ENCODE peak calls at places on chromosomes 13 and 19, in seven cellular contexts. O, T, X, W, L, F and R are unnamed samples.

GRCh38 chr13:51912091-51912490 is 50.3 kb downstream of the CCDC70 start:
- DNase-seq in X (no peak), T (no peak), W (no peak), F (peak; percentile 52), L (no peak), O (peak; percentile 52), R (peak; percentile 23)

GRCh38 chr13:68808456-68808855 is 1299.2 kb upstream of the ATXN8OS start:
- DNase-seq in X (no peak), T (no peak), L (no peak), F (no peak), W (no peak), O (no peak), R (no peak)

GRCh38 chr19:18117692-18118378 is 20.3 kb downstream of the MAST3 start:
- DNase-seq in X (peak; percentile 99), F (peak; percentile 98), W (peak; percentile 95), L (peak; percentile 95), O (peak; percentile 82), T (peak; percentile 97), R (peak; percentile 93)

GRCh38 chr19:17109962-17110598 is 34.5 kb downstream of the MYO9B start:
- DNase-seq in T (no peak), L (no peak), W (no peak), X (no peak), O (no peak), F (peak; percentile 87), R (no peak)

GRCh38 chr13:91534996-91535395 is 136.6 kb downstream of the GPC5 start:
- DNase-seq in T (no peak), F (no peak), X (no peak), O (no peak), W (no peak), L (no peak), R (no peak)

GRCh38 chr19:50817941-50818858 is 5.4 kb downstream of the KLK1 start:
- DNase-seq in F (peak; percentile 73), W (peak; percentile 50), L (peak; percentile 52), X (peak; percentile 95), O (peak; percentile 59), T (peak; percentile 77), R (peak; percentile 71)

GRCh38 chr13:105177265-105177900 is 1358.1 kb downstream of the EFNB2 start:
- DNase-seq in L (no peak), X (no peak), T (no peak), W (no peak), O (no peak), F (no peak), R (no peak)

GRCh38 chr13:44199627-44200207 is 173.9 kb upstream of the SERP2 start:
- DNase-seq in T (peak; percentile 52), X (no peak), F (no peak), L (no peak), O (peak; percentile 29), W (no peak), R (no peak)

GRCh38 chr19:40486017-40486416 is 19.2 kb downstream of the SPTBN4 start:
- DNase-seq in F (no peak), X (no peak), O (no peak), T (no peak), W (no peak), L (no peak), R (no peak)

GRCh38 chr13:24348385-24348784 is 39.0 kb downstream of the C1QTNF9 start:
- DNase-seq in X (no peak), L (no peak), O (peak; percentile 13), W (peak; percentile 40), F (no peak), T (no peak), R (no peak)

GRCh38 chr13:89455741-89456140 is 1784.6 kb downstream of the SLITRK5 start:
- DNase-seq in O (peak; percentile 60), X (no peak), W (peak; percentile 35), T (no peak), L (no peak), F (no peak), R (no peak)

GRCh38 chr13:89454736-89455135 is 1783.6 kb downstream of the SLITRK5 start:
- DNase-seq in T (no peak), X (no peak), L (no peak), F (no peak), O (peak; percentile 32), W (no peak), R (no peak)

GRCh38 chr13:89458456-89458855 is 1787.3 kb downstream of the SLITRK5 start:
- DNase-seq in F (no peak), W (no peak), T (no peak), O (no peak), X (no peak), L (no peak), R (no peak)

DNA sequence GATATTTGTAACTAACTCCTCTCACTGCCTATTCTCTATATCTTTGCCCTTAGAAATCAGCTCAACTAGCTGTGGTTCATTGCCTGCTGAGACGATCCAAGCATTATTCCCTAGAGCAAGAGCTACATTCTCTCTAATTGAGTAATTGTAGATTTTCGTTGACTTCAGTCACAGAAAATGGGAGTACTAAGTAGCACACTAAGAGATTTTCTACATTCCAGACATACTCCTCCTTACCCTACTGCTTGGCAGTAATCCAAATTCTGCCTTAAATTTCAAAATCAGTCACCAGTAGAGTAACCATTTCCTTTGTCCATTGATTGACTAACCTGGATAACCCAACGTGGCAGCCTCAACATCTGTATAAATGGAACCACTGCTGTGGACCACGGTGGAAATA is 1786.8 kb downstream of the SLITRK5 start:
- DNase-seq in O (peak; percentile 67), X (no peak), T (peak; percentile 10), F (no peak), L (peak; percentile 32), W (peak; percentile 7), R (no peak)
- H3K9me2 ChIP-seq in O (no peaks in the 10 kb centered on the region), X (peaks cover 3% of the 10 kb centered on the region), T (no peaks in the 10 kb centered on the region), F (no peaks in the 10 kb centered on the region), L (no peaks in the 10 kb centered on the region), W (no peaks in the 10 kb centered on the region), R (no peaks in the 10 kb centered on the region)

GRCh38 chr13:35879111-35879510 is 252.1 kb downstream of the DCLK1 start:
- DNase-seq in W (no peak), X (no peak), O (no peak), T (no peak), L (no peak), F (no peak), R (no peak)
- H3K9me2 ChIP-seq in W (no peaks in the 10 kb centered on the region), X (no peaks in the 10 kb centered on the region), O (no peaks in the 10 kb centered on the region), T (no peaks in the 10 kb centered on the region), L (no peaks in the 10 kb centered on the region), F (no peaks in the 10 kb centered on the region), R (no peaks in the 10 kb centered on the region)

GRCh38 chr19:31408460-31409124 is 59.4 kb upstream of the TSHZ3 start:
- DNase-seq in W (no peak), O (peak; percentile 36), X (no peak), L (peak; percentile 90), T (peak; percentile 38), F (no peak), R (no peak)
- H3K9me2 ChIP-seq in W (no peaks in the 10 kb centered on the region), O (no peaks in the 10 kb centered on the region), X (no peaks in the 10 kb centered on the region), L (no peaks in the 10 kb centered on the region), T (no peaks in the 10 kb centered on the region), F (no peaks in the 10 kb centered on the region), R (no peaks in the 10 kb centered on the region)

DNA sequence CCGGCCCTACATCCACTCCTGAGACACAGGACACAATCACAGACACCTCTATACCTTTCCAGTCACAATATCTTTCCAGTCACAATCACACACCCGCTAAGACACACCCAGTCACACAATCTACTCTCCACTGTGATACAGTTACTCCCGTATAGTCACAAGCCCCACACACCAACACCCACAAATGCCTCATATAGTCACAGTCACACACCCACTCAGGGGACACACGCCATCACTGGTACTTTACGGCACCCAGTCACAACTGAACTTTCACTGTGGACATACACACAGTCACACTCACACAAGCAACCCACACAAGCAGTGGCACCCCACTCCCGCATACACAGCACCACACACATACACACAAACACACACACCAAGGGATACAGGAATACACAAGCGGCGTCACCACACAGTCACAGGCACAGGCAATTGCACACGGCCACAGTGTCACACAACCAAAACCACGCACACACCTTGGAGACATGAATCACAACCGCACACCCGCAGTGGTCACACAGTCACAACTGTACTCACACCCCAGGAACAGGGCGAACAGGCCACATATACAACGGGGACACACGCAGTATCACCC is 575 bp downstream of the ZNF565 start:
- DNase-seq in W (no peak), F (peak; percentile 46), T (peak; percentile 6), X (no peak), L (peak; percentile 64), O (peak; percentile 1), R (no peak)
- H3K9me2 ChIP-seq in W (no peaks in the 10 kb centered on the region), F (no peaks in the 10 kb centered on the region), T (no peaks in the 10 kb centered on the region), X (no peaks in the 10 kb centered on the region), L (no peaks in the 10 kb centered on the region), O (no peaks in the 10 kb centered on the region), R (no peaks in the 10 kb centered on the region)

DNA sequence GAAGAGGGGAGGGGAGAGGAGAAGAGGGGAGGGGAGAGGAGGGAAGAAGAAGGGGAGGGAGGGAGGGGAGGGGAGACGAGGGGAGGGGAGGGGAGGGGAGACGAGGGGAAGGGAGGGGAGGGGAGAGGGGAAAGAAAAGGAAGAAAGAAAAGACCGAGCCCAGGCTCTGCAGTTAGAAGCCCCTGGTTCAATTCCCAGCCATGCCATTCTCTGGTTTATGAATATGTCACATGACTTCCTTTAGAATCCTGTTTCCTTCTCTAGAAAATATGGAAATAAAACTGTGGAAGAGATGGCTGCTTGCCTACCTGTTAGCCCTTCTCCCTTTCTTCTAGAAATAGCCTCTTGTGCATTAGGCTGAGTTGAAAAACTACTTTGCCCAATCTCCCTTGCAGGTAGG is 14.3 kb downstream of the TNNT1 start:
- DNase-seq in O (no peak), L (no peak), W (no peak), X (no peak), T (no peak), F (no peak), R (peak; percentile 31)
- H3K9me2 ChIP-seq in O (no peaks in the 10 kb centered on the region), L (no peaks in the 10 kb centered on the region), W (no peaks in the 10 kb centered on the region), X (no peaks in the 10 kb centered on the region), T (no peaks in the 10 kb centered on the region), F (no peaks in the 10 kb centered on the region), R (no peaks in the 10 kb centered on the region)

DNA sequence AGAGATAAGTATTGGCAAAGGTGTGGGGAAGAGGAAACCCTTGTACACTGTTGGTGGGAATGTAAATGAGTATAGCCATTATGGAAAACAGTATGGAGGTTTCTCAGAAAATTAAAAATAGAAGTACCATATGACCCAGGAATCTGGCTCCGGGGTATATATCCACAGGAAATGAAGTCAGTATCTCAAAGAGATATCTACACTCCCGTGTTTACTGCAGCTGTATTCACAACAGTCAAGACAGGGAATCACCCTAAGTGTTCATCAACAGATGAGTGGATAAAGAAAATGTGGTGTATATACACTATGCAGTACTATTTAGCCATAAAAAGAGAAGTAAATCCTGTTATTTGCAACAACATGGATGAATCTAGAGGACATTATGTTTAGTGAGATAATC is 13.5 kb downstream of the KCTD12 start:
- DNase-seq in X (no peak), F (no peak), T (no peak), L (no peak), O (no peak), W (no peak), R (no peak)
- H3K9me2 ChIP-seq in X (no peaks in the 10 kb centered on the region), F (no peaks in the 10 kb centered on the region), T (no peaks in the 10 kb centered on the region), L (no peaks in the 10 kb centered on the region), O (no peaks in the 10 kb centered on the region), W (no peaks in the 10 kb centered on the region), R (no peaks in the 10 kb centered on the region)